ENCODE peak calls at places on chromosome 13, in five cellular contexts. N, X, V, I and M are unnamed samples.

GRCh38 chr13:101972191-101972590 is 429.7 kb downstream of the FGF14 start:
- DNase-seq in I (no peak), V (no peak), X (no peak), N (no peak), M (no peak)

GRCh38 chr13:42393573-42394360 is 121.8 kb downstream of the AKAP11 start:
- DNase-seq in N (no peak), V (no peak), X (no peak), I (no peak), M (no peak)

GRCh38 chr13:41241626-41242025 is 21.8 kb downstream of the MTRF1 start:
- DNase-seq in X (no peak), I (no peak), V (no peak), N (no peak), M (no peak)

GRCh38 chr13:72180253-72180952 is 313.4 kb upstream of the DACH1 start:
- DNase-seq in V (no peak), I (no peak), N (no peak), X (no peak), M (no peak)

GRCh38 chr13:59409211-59409610 is 754.5 kb downstream of the DIAPH3 start:
- DNase-seq in X (peak), N (no peak), I (no peak), V (peak), M (peak)

GRCh38 chr13:64675256-64675892 is 2554.8 kb downstream of the PCDH9 start:
- DNase-seq in X (no peak), V (no peak), I (no peak), N (peak), M (no peak)

GRCh38 chr13:25872871-25873607 is 178.8 kb downstream of the SHISA2 start:
- DNase-seq in N (no peak), V (no peak), X (no peak), I (no peak), M (no peak)

GRCh38 chr13:25330541-25330940 is 29.1 kb downstream of the NUP58 start:
- DNase-seq in N (no peak), X (no peak), I (no peak), V (no peak), M (no peak)

GRCh38 chr13:106570354-106570822 is 2.5 kb upstream of the ARGLU1 start:
- DNase-seq in I (peak), X (peak), V (peak), N (peak), M (peak)

GRCh38 chr13:97116754-97117153 is 105.4 kb upstream of the MBNL2 start:
- DNase-seq in V (no peak), I (no peak), X (peak), N (no peak), M (peak)

GRCh38 chr13:42593719-42594012 is 19.7 kb downstream of the TNFSF11 start:
- DNase-seq in X (no peak), I (no peak), N (no peak), V (no peak), M (no peak)

GRCh38 chr13:36344886-36345437 is 1.2 kb downstream of the SPART start:
- DNase-seq in N (no peak), X (no peak), I (no peak), V (no peak), M (peak)

GRCh38 chr13:71374471-71375041 is 492.4 kb downstream of the DACH1 start:
- DNase-seq in I (no peak), X (no peak), V (no peak), N (no peak), M (no peak)

GRCh38 chr13:50230365-50230978 is 215.2 kb downstream of the KCNRG start:
- DNase-seq in N (no peak), X (no peak), V (no peak), I (no peak), M (no peak)

GRCh38 chr13:27374650-27375049 is 49.8 kb upstream of the GTF3A start:
- DNase-seq in I (peak), N (peak), X (peak), V (peak), M (peak)

GRCh38 chr13:27371932-27372331 is 52.5 kb upstream of the GTF3A start:
- DNase-seq in I (no peak), V (no peak), X (no peak), N (no peak), M (no peak)

GRCh38 chr13:27370305-27370853 is 54.0 kb upstream of the GTF3A start:
- DNase-seq in V (no peak), I (no peak), N (no peak), X (no peak), M (no peak)

GRCh38 chr13:27374126-27374613 is 50.2 kb upstream of the GTF3A start:
- DNase-seq in I (no peak), X (no peak), N (no peak), V (no peak), M (no peak)

GRCh38 chr13:27372896-27373295 is 51.5 kb upstream of the GTF3A start:
- DNase-seq in V (peak), N (peak), X (no peak), I (no peak), M (no peak)
- TF ChIP-seq POLR2A in V (no peak), N (no peak), X (no peak), I (no peak), M (no peak)

GRCh38 chr13:111941845-111942447 is 125.0 kb upstream of the SOX1 start:
- DNase-seq in X (no peak), N (no peak), V (no peak), I (no peak), M (no peak)
- TF ChIP-seq POLR2A in X (no peak), N (no peak), V (no peak), I (no peak), M (no peak)

GRCh38 chr13:27979001-27979643 is 9.4 kb downstream of the URAD start:
- DNase-seq in N (no peak), I (no peak), V (no peak), X (no peak), M (no peak)

GRCh38 chr13:27981006-27981708 is 7.3 kb downstream of the URAD start:
- DNase-seq in X (no peak), N (no peak), I (no peak), V (no peak), M (no peak)

GRCh38 chr13:27982361-27982760 is 6.1 kb downstream of the URAD start:
- DNase-seq in X (no peak), N (no peak), V (no peak), I (no peak), M (no peak)

GRCh38 chr13:27979765-27980279 is 8.7 kb downstream of the URAD start:
- DNase-seq in V (no peak), X (no peak), I (no peak), N (no peak), M (no peak)

DNA sequence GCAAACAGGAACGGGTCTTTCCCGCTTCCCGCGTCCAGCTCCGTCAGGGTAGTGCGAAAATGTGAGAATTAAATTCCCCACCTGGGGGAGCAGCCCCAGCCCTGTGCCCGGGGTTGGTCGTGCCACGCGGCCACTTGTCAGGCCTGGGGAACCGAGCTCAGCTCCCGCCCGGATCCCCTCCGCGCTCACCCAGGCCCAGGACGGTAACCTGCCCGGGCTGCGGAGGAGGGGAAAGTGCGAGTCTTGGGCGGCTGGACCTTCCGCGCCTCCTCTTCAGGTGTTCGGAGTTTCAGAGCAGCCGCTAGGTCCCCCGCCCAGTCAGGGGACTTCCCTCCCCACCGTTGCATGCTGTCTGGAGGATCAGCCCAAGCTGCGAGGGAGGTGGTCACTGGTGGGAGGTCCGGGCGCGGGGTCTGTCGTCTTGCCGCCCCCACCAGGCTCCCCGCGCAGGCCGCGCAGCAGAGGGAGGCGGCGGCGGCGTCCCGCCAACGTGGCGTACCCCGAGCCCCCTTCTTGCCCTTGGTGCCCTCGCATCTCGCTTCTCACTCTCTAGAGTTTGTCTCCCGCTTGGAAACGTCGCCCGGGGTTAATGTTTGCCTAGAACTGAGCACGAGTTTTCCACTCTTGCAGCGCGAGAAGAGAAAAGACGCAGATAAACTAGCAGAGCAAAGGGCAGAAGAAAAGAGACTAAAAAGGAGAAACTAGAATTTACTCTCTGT is 8.1 kb downstream of the URAD start:
- DNase-seq in V (no peak), N (no peak), I (no peak), X (no peak), M (no peak)
- TF ChIP-seq POLR2A in V (no peak), N (no peak), I (no peak), X (no peak), M (no peak)

GRCh38 chr13:99352351-99353271 is 45.4 kb upstream of the GPR183 start:
- DNase-seq in X (no peak), N (no peak), V (no peak), I (no peak), M (no peak)
- TF ChIP-seq POLR2A in X (no peak), N (no peak), V (no peak), I (no peak), M (no peak)